ENCODE peak calls at places on chromosomes 2 and 18, in five cellular contexts. S is CD4-positive, alpha-beta T cell; H is right atrium auricular region; E is dorsolateral prefrontal cortex; F is spleen. Z is an unnamed sample. For H3K27me3, the result is how much of the 10 kb centered on the place peaks cover.

GRCh38 chr2:191441761-191442160 is 196.6 kb downstream of the MYO1B start:
- DNase-seq in S (no peak), H (no peak), E (no peak), F (no peak), Z (no peak)

GRCh38 chr2:223724831-223725230 is 112.6 kb downstream of the AP1S3 start:
- DNase-seq in S (no peak), H (no peak), E (no peak), F (no peak), Z (no peak)

GRCh38 chr18:12309683-12310198 is 1.7 kb downstream of the TUBB6 start:
- DNase-seq in S (no peak), H (peak), E (no peak), F (no peak), Z (no peak)

GRCh38 chr2:45652090-45653050 is 895 bp downstream of the PRKCE start:
- DNase-seq in S (peak), H (peak), E (peak), F (peak), Z (peak)

GRCh38 chr18:260547-260946 is 7.3 kb downstream of the THOC1 start:
- DNase-seq in S (no peak), H (no peak), E (no peak), F (no peak), Z (no peak)

GRCh38 chr2:117980783-117981676 is 32.8 kb downstream of the CCDC93 start:
- DNase-seq in S (no peak), H (no peak), E (no peak), F (peak), Z (no peak)

GRCh38 chr2:173511942-173512341 is 157.3 kb downstream of the CDCA7 start:
- DNase-seq in S (no peak), H (no peak), E (no peak), F (no peak), Z (no peak)

GRCh38 chr2:55050133-55050994 is at the start of gene RTN4:
- DNase-seq in S (peak), H (peak), E (peak), F (peak), Z (peak)

GRCh38 chr2:7111626-7112025 is 194.4 kb downstream of the RNF144A start:
- DNase-seq in S (no peak), H (no peak), E (no peak), F (no peak), Z (no peak)

GRCh38 chr2:9699139-9699823 is 68.5 kb upstream of the YWHAQ start:
- DNase-seq in S (no peak), H (no peak), E (no peak), F (no peak), Z (no peak)

GRCh38 chr2:9336534-9337354 is 86.6 kb downstream of the ITGB1BP1 start:
- DNase-seq in S (no peak), H (no peak), E (no peak), F (no peak), Z (peak)

GRCh38 chr18:67771271-67771670 is 254.8 kb upstream of the DSEL start:
- DNase-seq in S (no peak), H (no peak), E (no peak), F (no peak), Z (no peak)

GRCh38 chr2:120865656-120866055 is 130.0 kb downstream of the GLI2 start:
- DNase-seq in S (no peak), H (no peak), E (no peak), F (peak), Z (peak)

GRCh38 chr2:11527001-11527400 is 6.8 kb upstream of the GREB1 start:
- DNase-seq in S (no peak), H (no peak), E (no peak), F (no peak), Z (no peak)

GRCh38 chr2:11524470-11524869 is 9.4 kb upstream of the GREB1 start:
- DNase-seq in S (no peak), H (no peak), E (no peak), F (no peak), Z (no peak)

GRCh38 chr2:11530864-11531451 is 2.9 kb upstream of the GREB1 start:
- DNase-seq in S (no peak), H (no peak), E (no peak), F (no peak), Z (no peak)

GRCh38 chr2:11525762-11526161 is 8.1 kb upstream of the GREB1 start:
- DNase-seq in S (no peak), H (no peak), E (no peak), F (no peak), Z (no peak)

GRCh38 chr2:11528228-11528627 is 5.6 kb upstream of the GREB1 start:
- DNase-seq in S (no peak), H (no peak), E (no peak), F (no peak), Z (no peak)
- H3K27me3 ChIP-seq in S (under half), H (under half), E (under half), F (under half), Z (under half)

DNA sequence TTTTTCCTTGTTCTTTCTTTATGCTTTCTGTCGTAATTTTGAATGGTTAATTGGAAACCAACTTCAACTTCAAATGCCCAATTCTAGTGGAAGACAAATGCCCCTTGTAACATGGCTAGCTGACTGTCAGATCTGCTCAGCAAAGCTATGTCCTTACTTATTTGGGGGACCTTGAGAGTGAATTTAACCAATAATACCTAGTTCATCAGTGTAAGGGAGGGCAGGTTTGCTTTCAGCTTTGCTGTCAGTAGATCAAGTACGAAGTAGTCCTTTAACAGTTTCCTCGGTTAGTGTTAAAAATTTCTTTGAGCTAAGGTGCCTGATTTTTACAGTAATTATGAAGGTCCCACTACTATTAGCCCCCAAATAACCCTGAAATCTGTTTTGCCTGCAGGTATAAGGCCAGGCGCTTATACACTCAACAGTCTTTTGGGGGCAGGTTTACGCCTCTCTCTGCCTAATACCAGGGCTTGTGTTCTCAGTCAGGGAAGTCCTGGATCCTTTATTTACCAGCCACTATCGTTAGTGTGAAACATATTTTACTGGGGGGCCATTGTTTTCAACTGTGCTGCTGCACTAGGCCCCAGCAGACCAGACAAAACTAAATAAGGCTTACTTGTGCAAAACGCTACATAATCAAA is 165.1 kb upstream of the KCNJ3 start:
- DNase-seq in S (no peak), H (no peak), E (no peak), F (no peak), Z (no peak)
- TF ChIP-seq CTCF in S (no peak), H (no peak), E (no peak), F (no peak), Z (no peak)

GRCh38 chr2:69103495-69103894 is 90.5 kb downstream of the ANTXR1 start:
- DNase-seq in S (no peak), H (no peak), E (no peak), F (no peak), Z (no peak)
- H3K27me3 ChIP-seq in S (under half), H (under half), E (under half), F (under half), Z (under half)

GRCh38 chr2:167340322-167340721 is 452.0 kb downstream of the XIRP2 start:
- DNase-seq in S (no peak), H (no peak), E (no peak), F (no peak), Z (no peak)

GRCh38 chr2:167345559-167345958 is 457.3 kb downstream of the XIRP2 start:
- DNase-seq in S (no peak), H (no peak), E (no peak), F (no peak), Z (no peak)

GRCh38 chr2:167342769-167343168 is 454.5 kb downstream of the XIRP2 start:
- DNase-seq in S (no peak), H (no peak), E (no peak), F (no peak), Z (no peak)
- TF ChIP-seq CTCF in S (no peak), H (no peak), E (no peak), F (no peak), Z (no peak)

DNA sequence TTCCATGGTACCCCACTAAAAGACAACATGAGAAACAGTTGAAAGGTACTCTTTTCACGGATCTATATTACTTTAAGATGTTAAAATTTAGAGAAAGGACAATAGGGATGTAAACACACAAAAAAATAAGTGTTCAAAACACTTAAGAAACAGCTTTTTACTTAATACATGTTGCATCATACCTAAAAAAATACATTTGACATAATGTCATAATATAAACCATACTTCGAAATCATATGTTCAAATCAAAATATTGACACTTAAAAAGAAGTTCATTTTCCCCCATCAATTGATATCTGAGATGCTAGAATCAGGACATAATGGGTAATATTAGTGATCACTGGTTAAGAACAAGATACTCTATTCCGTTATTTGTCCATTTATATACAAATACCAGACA is 124.9 kb downstream of the GRB14 start:
- DNase-seq in S (no peak), H (no peak), E (no peak), F (no peak), Z (no peak)
- H3K27me3 ChIP-seq in S (under half), H (under half), E (under half), F (under half), Z (under half)

Z was measured in right lobe of liver.